ENCODE peak calls at places on chromosome 13, in ten cellular contexts. D, R, Y, Z, I, O, Q, N, M and J are unnamed samples.

GRCh38 chr13:110496281-110496680 is 65.2 kb downstream of the RAB20 start:
- DNase-seq in D (peak), R (no peak), Y (no peak), Z (peak), I (no peak), O (no peak), Q (no peak), N (no peak), M (no peak), J (no peak)

GRCh38 chr13:110779046-110779445 is 65.5 kb downstream of the ING1 start:
- DNase-seq in D (no peak), R (peak), Y (no peak), Z (no peak), I (no peak), O (no peak), Q (no peak), N (no peak), M (no peak), J (no peak)

GRCh38 chr13:36965767-36966166 is 33.4 kb downstream of the ALG5 start:
- DNase-seq in D (no peak), R (peak), Y (no peak), Z (peak), I (peak), O (no peak), Q (no peak), N (no peak), M (no peak), J (no peak)

GRCh38 chr13:28047784-28048388 is 52.5 kb downstream of the FLT3 start:
- DNase-seq in D (no peak), R (no peak), Y (no peak), Z (no peak), I (peak), O (no peak), Q (no peak), N (peak), M (no peak), J (peak)

GRCh38 chr13:44726214-44726613 is 150.1 kb upstream of the TSC22D1 start:
- DNase-seq in D (no peak), R (no peak), Y (no peak), Z (peak), I (no peak), O (no peak), Q (no peak), N (no peak), M (no peak), J (no peak)

GRCh38 chr13:79541426-79542049 is 60.6 kb downstream of the NDFIP2 start:
- DNase-seq in D (no peak), R (peak), Y (no peak), Z (no peak), I (peak), O (no peak), Q (peak), N (peak), M (no peak), J (peak)

GRCh38 chr13:65472336-65472735 is 1757.8 kb downstream of the PCDH9 start:
- DNase-seq in D (no peak), R (no peak), Y (no peak), Z (no peak), I (no peak), O (no peak), Q (peak), N (no peak), M (no peak), J (no peak)

GRCh38 chr13:111153977-111154332 is 38.8 kb downstream of the ARHGEF7 start:
- DNase-seq in D (no peak), R (no peak), Y (no peak), Z (peak), I (no peak), O (peak), Q (peak), N (peak), M (no peak), J (peak)

GRCh38 chr13:31035162-31035951 is 102.9 kb downstream of the TEX26 start:
- DNase-seq in D (no peak), R (no peak), Y (no peak), Z (peak), I (no peak), O (no peak), Q (no peak), N (no peak), M (no peak), J (no peak)

GRCh38 chr13:26508885-26509284 is 48.6 kb upstream of the WASF3 start:
- DNase-seq in D (peak), R (no peak), Y (no peak), Z (peak), I (peak), O (peak), Q (no peak), N (no peak), M (no peak), J (no peak)

GRCh38 chr13:31485183-31485582 is 254.1 kb upstream of the RXFP2 start:
- DNase-seq in D (no peak), R (no peak), Y (no peak), Z (peak), I (peak), O (no peak), Q (no peak), N (no peak), M (no peak), J (no peak)

GRCh38 chr13:113880651-113881611 is 17.1 kb upstream of the GAS6 start:
- DNase-seq in D (no peak), R (no peak), Y (no peak), Z (peak), I (no peak), O (no peak), Q (no peak), N (no peak), M (no peak), J (peak)

GRCh38 chr13:40600145-40600751 is 66.2 kb downstream of the FOXO1 start:
- DNase-seq in D (no peak), R (no peak), Y (no peak), Z (no peak), I (no peak), O (no peak), Q (no peak), N (no peak), M (no peak), J (no peak)

GRCh38 chr13:113750554-113751399 is 8.2 kb upstream of the TMEM255B start:
- DNase-seq in D (no peak), R (no peak), Y (no peak), Z (peak), I (no peak), O (no peak), Q (no peak), N (no peak), M (no peak), J (no peak)

GRCh38 chr13:25844559-25845434 is 207.0 kb downstream of the SHISA2 start:
- DNase-seq in D (no peak), R (no peak), Y (no peak), Z (peak), I (no peak), O (no peak), Q (no peak), N (peak), M (no peak), J (no peak)

GRCh38 chr13:102310691-102311432 is 91.0 kb downstream of the FGF14 start:
- DNase-seq in D (no peak), R (no peak), Y (no peak), Z (no peak), I (no peak), O (no peak), Q (no peak), N (no peak), M (no peak), J (no peak)

GRCh38 chr13:85700909-85701308 is 98.3 kb downstream of the SLITRK6 start:
- DNase-seq in D (no peak), R (no peak), Y (no peak), Z (no peak), I (peak), O (no peak), Q (no peak), N (no peak), M (no peak), J (no peak)

GRCh38 chr13:36362251-36362650 is 16.1 kb upstream of the SPART start:
- DNase-seq in D (no peak), R (no peak), Y (no peak), Z (peak), I (peak), O (no peak), Q (no peak), N (no peak), M (no peak), J (no peak)

GRCh38 chr13:100796463-100796862 is 121.9 kb upstream of the TMTC4 start:
- DNase-seq in D (no peak), R (no peak), Y (no peak), Z (no peak), I (no peak), O (no peak), Q (no peak), N (no peak), M (no peak), J (no peak)

GRCh38 chr13:99332456-99332855 is 25.3 kb upstream of the GPR183 start:
- DNase-seq in D (no peak), R (no peak), Y (no peak), Z (no peak), I (no peak), O (no peak), Q (no peak), N (no peak), M (no peak), J (no peak)

GRCh38 chr13:32840840-32841713 is 175.1 kb upstream of the KL start:
- DNase-seq in D (no peak), R (no peak), Y (no peak), Z (no peak), I (peak), O (no peak), Q (no peak), N (peak), M (no peak), J (peak)

GRCh38 chr13:34623331-34623730 is 318.7 kb upstream of the NBEA start:
- DNase-seq in D (no peak), R (no peak), Y (no peak), Z (no peak), I (no peak), O (no peak), Q (no peak), N (no peak), M (no peak), J (no peak)

GRCh38 chr13:79445968-79446645 is 34.8 kb upstream of the NDFIP2 start:
- DNase-seq in D (no peak), R (no peak), Y (peak), Z (no peak), I (no peak), O (no peak), Q (no peak), N (no peak), M (no peak), J (no peak)

GRCh38 chr13:32829676-32830091 is 186.5 kb upstream of the KL start:
- DNase-seq in D (no peak), R (no peak), Y (no peak), Z (no peak), I (peak), O (no peak), Q (no peak), N (no peak), M (no peak), J (no peak)

GRCh38 chr13:48126944-48127814 is 32.3 kb upstream of the MED4 start:
- DNase-seq in D (no peak), R (peak), Y (peak), Z (peak), I (peak), O (peak), Q (peak), N (peak), M (no peak), J (peak)

GRCh38 chr13:36870050-36870692 is 49.9 kb downstream of the SMAD9 start:
- DNase-seq in D (no peak), R (no peak), Y (no peak), Z (no peak), I (no peak), O (no peak), Q (no peak), N (no peak), M (no peak), J (no peak)

GRCh38 chr13:111482126-111482525 is 161.7 kb downstream of the TEX29 start:
- DNase-seq in D (peak), R (no peak), Y (no peak), Z (no peak), I (no peak), O (no peak), Q (no peak), N (no peak), M (no peak), J (no peak)